ENCODE peak calls at places on chromosomes 2 and 18, in ten cellular contexts. B is endothelial cell, J is left lung, X is lower lobe of right lung, Z is nephron progenitor cell, G is colonic mucosa, L is psoas muscle, C is thyroid gland, D is GM12865, V is A549. T is an unnamed sample.

GRCh38 chr2:15863089-15863488 is 77.3 kb upstream of the MYCN start:
- DNase-seq in B (no peak), J (no peak), X (no peak), Z (no peak), G (no peak), L (no peak), C (no peak), D (no peak), V (no peak), T (no peak)

GRCh38 chr18:33446604-33447003 is 6.1 kb upstream of the CCDC178 start:
- DNase-seq in B (no peak), J (no peak), X (no peak), Z (no peak), G (no peak), L (no peak), C (no peak), D (no peak), V (no peak), T (no peak)

GRCh38 chr2:15058015-15058414 is 425.5 kb downstream of the LRATD1 start:
- DNase-seq in B (no peak), J (no peak), X (no peak), Z (no peak), G (no peak), L (no peak), C (no peak), D (peak; percentile 41), V (no peak), T (no peak)

GRCh38 chr18:75130591-75131274 is 78.2 kb downstream of the PTGR3 start:
- DNase-seq in B (no peak), J (no peak), X (no peak), Z (no peak), G (peak; percentile 13), L (no peak), C (no peak), D (no peak), V (no peak), T (no peak)

GRCh38 chr2:112493858-112494648 is 12.1 kb downstream of the TTL start:
- DNase-seq in B (no peak), J (no peak), X (no peak), Z (no peak), G (peak; percentile 35), L (no peak), C (no peak), D (no peak), V (peak; percentile 65), T (no peak)

GRCh38 chr2:232653441-232653840 is 20.0 kb downstream of the EFHD1 start:
- DNase-seq in B (no peak), J (peak; percentile 24), X (no peak), Z (no peak), G (no peak), L (no peak), C (no peak), D (no peak), V (no peak), T (no peak)

GRCh38 chr2:70085711-70086277 is 1.5 kb upstream of the PCBP1 start:
- DNase-seq in B (no peak), J (no peak), X (no peak), Z (no peak), G (no peak), L (no peak), C (no peak), D (peak; percentile 38), V (no peak), T (no peak)

GRCh38 chr2:141605163-141605562 is 525.7 kb downstream of the LRP1B start:
- DNase-seq in B (no peak), J (no peak), X (no peak), Z (no peak), G (no peak), L (no peak), C (no peak), D (no peak), V (no peak), T (no peak)

GRCh38 chr2:241509408-241509784 is 1.0 kb upstream of the STK25 start:
- DNase-seq in B (no peak), J (no peak), X (no peak), Z (no peak), G (no peak), L (no peak), C (no peak), D (no peak), V (no peak), T (no peak)

GRCh38 chr18:74951165-74951760 is 257.7 kb downstream of the PTGR3 start:
- DNase-seq in B (no peak), J (no peak), X (peak; percentile 75), Z (no peak), G (peak; percentile 35), L (no peak), C (peak; percentile 92), D (peak; percentile 35), V (peak; percentile 9), T (no peak)

GRCh38 chr2:215032153-215032552 is 106.3 kb downstream of the ABCA12 start:
- DNase-seq in B (no peak), J (no peak), X (no peak), Z (no peak), G (no peak), L (no peak), C (no peak), D (no peak), V (no peak), T (no peak)

GRCh38 chr2:35415282-35415681 is 940.3 kb upstream of the CRIM1 start:
- DNase-seq in B (no peak), J (no peak), X (no peak), Z (no peak), G (no peak), L (no peak), C (no peak), D (no peak), V (no peak), T (no peak)
- TF ChIP-seq CTCF in B (peak; percentile 56), J (peak; percentile 9), X (no peak), Z (peak; percentile 34), G (no peak), L (no peak), C (no peak), D (peak; percentile 10), V (no peak), T (no peak)

GRCh38 chr2:85183078-85183477 is 49.9 kb downstream of the TCF7L1 start:
- DNase-seq in B (no peak), J (no peak), X (no peak), Z (no peak), G (no peak), L (no peak), C (no peak), D (no peak), V (no peak), T (no peak)

GRCh38 chr2:85181844-85182456 is 48.8 kb downstream of the TCF7L1 start:
- DNase-seq in B (no peak), J (no peak), X (no peak), Z (no peak), G (no peak), L (no peak), C (no peak), D (no peak), V (no peak), T (no peak)

GRCh38 chr2:85180322-85181092 is 47.3 kb downstream of the TCF7L1 start:
- DNase-seq in B (no peak), J (no peak), X (no peak), Z (no peak), G (no peak), L (no peak), C (peak; percentile 63), D (no peak), V (no peak), T (no peak)

GRCh38 chr2:85179541-85179940 is 46.3 kb downstream of the TCF7L1 start:
- DNase-seq in B (no peak), J (no peak), X (no peak), Z (no peak), G (no peak), L (no peak), C (peak; percentile 48), D (no peak), V (no peak), T (no peak)

GRCh38 chr2:85181093-85181685 is 48.0 kb downstream of the TCF7L1 start:
- DNase-seq in B (peak; percentile 45), J (no peak), X (no peak), Z (no peak), G (no peak), L (no peak), C (no peak), D (no peak), V (no peak), T (no peak)
- TF ChIP-seq CTCF in B (no peak), J (no peak), X (no peak), Z (no peak), G (no peak), L (no peak), C (no peak), D (peak; percentile 3), V (no peak), T (no peak)

DNA sequence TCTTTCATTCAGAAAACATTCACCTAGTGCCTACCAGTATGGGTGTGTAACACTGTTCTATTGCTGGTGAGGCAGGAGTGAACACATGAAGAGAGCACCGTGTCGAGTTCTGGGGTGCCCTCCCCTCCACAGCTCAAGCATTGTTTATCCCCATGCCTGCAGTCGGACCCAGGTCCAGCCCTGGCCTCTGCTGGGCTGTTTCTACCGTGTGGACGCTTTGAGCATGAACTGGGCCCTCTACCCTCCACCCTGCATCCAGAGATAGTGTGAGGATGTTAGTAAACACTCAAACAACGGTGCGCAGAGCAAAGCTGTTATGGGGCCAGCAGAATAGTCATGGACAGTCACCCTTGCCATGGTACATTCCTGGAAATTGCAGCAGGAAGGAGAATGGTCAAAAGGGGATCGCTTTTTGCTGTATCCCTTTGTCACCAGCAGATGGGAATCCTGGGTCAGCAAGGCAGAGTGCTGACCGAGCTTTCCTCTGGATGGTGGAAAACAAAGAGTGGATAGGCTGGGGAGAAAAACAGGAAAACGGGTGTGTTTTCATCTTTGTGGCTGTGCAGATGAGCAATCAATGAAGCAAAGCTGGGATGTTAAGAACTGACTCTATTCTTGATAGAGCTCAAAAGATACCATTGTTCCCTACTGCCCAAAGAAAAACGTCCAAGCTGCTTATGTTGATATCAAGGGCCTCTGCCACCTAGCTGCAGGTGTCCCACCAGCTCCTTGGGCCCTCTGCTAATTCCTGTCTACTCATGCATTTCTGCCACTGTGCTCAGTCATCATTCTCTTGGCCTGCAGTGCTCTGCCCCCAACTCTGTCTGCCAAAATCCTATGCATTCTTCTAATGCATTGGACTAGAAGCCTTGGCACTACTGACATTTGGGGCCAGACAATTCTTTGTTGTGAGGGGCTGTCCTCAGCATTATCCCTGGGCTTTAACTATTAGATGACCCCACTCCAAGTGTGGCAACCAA is 38.7 kb downstream of the REEP1 start:
- DNase-seq in B (peak; percentile 43), J (no peak), X (no peak), Z (peak; percentile 13), G (no peak), L (no peak), C (no peak), D (no peak), V (peak; percentile 65), T (no peak)
- TF ChIP-seq CTCF in B (no peak), J (no peak), X (no peak), Z (peak; percentile 33), G (no peak), L (peak; percentile 34), C (no peak), D (no peak), V (peak; percentile 32), T (no peak)

DNA sequence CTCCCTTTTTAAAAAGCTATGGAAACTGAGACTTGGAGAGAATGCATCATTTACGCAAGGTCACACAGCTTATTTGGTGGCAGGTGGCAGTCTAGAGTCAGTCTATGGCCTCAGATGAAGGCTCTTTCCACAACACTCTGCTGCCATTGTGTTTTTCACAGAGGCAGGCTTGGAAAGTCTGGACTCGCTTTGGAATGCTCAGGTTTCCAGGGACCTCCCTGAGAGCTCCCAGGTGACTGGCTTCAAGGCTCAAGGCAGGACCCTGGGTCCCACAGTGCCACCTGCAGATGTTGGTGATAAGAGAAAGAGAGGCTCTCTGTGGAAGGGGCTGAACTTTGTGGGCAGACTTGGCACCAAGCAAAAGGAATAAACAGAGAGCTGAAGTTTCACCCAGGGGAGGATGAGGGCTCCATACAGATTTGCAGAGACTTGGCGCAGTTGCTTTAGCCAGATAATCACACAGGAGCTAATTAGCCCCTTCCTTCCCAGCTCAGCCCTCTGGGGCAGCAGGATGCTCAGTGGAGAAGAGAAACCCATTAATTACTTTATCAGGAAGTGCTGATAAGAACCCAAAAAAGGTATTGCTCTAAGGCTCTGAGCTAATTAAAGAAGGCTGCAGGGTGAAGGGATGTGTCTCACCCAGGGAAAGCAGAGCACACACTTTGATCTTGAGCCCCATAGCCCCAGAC is 103.5 kb downstream of the LBH start:
- DNase-seq in B (no peak), J (no peak), X (no peak), Z (no peak), G (no peak), L (no peak), C (peak; percentile 28), D (peak; percentile 18), V (no peak), T (no peak)
- TF ChIP-seq CTCF in B (no peak), J (no peak), X (peak; percentile 20), Z (no peak), G (no peak), L (no peak), C (peak; percentile 11), D (peak; percentile 9), V (peak; percentile 19), T (no peak)

T was measured in CD14-positive monocyte.